ENCODE peak calls at places on chromosome 1, in six cellular contexts. U is HCT116, T is HepG2, P is NT2/D1, E is H1, S is GM12878. I is an unnamed sample.

GRCh38 chr1:99986656-99987225 is 16.9 kb downstream of the SLC35A3 start:
- DNase-seq in P (no peak), U (no peak), S (no peak), E (no peak), T (peak), I (no peak)

GRCh38 chr1:41739061-41739955 is 179.4 kb downstream of the HIVEP3 start:
- DNase-seq in P (no peak), U (no peak), E (no peak), T (no peak), S (peak), I (no peak)

GRCh38 chr1:62398377-62398776 is 38.5 kb upstream of the USP1 start:
- DNase-seq in E (no peak), P (no peak), S (no peak), U (no peak), T (no peak), I (no peak)

GRCh38 chr1:38029725-38030511 is 16.7 kb downstream of the POU3F1 start:
- DNase-seq in T (no peak), P (peak), U (no peak), E (peak), S (peak), I (peak)

GRCh38 chr1:204114606-204115005 is 37.2 kb downstream of the ETNK2 start:
- DNase-seq in E (no peak), P (no peak), U (no peak), T (no peak), S (no peak), I (no peak)

GRCh38 chr1:219938706-219939105 is 10.3 kb upstream of the SLC30A10 start:
- DNase-seq in P (no peak), T (no peak), U (no peak), E (no peak), S (no peak), I (peak)

GRCh38 chr1:159088050-159088449 is 11.5 kb upstream of the AIM2 start:
- DNase-seq in P (no peak), S (no peak), E (no peak), T (no peak), U (no peak), I (no peak)

GRCh38 chr1:10788592-10789006 is 7.8 kb downstream of the CASZ1 start:
- DNase-seq in T (peak), E (peak), S (no peak), P (no peak), U (no peak), I (no peak)

GRCh38 chr1:106296431-106296830 is 760.0 kb upstream of the PRMT6 start:
- DNase-seq in T (no peak), U (no peak), S (no peak), P (no peak), E (no peak), I (no peak)

GRCh38 chr1:61114178-61114870 is 32.0 kb downstream of the NFIA start:
- DNase-seq in U (no peak), T (peak), S (no peak), P (no peak), E (no peak), I (peak)

GRCh38 chr1:53043271-53043670 is 18.7 kb upstream of the PODN start:
- DNase-seq in P (no peak), U (no peak), T (peak), E (no peak), S (no peak), I (no peak)

GRCh38 chr1:203152158-203153034 is 23.2 kb downstream of the MYBPH start:
- DNase-seq in P (no peak), S (no peak), U (no peak), T (no peak), E (no peak), I (no peak)

GRCh38 chr1:205229399-205229861 is 1.7 kb downstream of the TMCC2 start:
- DNase-seq in P (peak), S (no peak), T (peak), U (peak), E (peak), I (peak)
- TF ChIP-seq ZNF274 in P (no peak), S (no peak), T (no peak), U (no peak), E (no peak), I (no peak)

GRCh38 chr1:44611419-44611818 is 62.9 kb downstream of the TMEM53 start:
- DNase-seq in U (no peak), E (no peak), P (no peak), T (no peak), S (no peak), I (no peak)

GRCh38 chr1:44610527-44611148 is 63.6 kb downstream of the TMEM53 start:
- DNase-seq in E (no peak), P (no peak), S (no peak), T (no peak), U (no peak), I (no peak)

GRCh38 chr1:44609768-44610526 is 64.3 kb downstream of the TMEM53 start:
- DNase-seq in S (no peak), E (no peak), U (no peak), P (no peak), T (no peak), I (peak)

GRCh38 chr1:44608141-44608540 is 66.1 kb downstream of the TMEM53 start:
- DNase-seq in E (no peak), T (peak), P (no peak), S (no peak), U (no peak), I (peak)

GRCh38 chr1:44609412-44609767 is 64.9 kb downstream of the TMEM53 start:
- DNase-seq in E (peak), S (no peak), P (peak), U (peak), T (peak), I (peak)
- TF ChIP-seq ZNF274 in E (no peak), S (no peak), P (no peak), U (no peak), T (no peak), I (no peak)

GRCh38 chr1:19582318-19582717 is 61.8 kb upstream of the NBL1 start:
- DNase-seq in T (no peak), U (peak), P (peak), S (peak), E (peak), I (peak)
- TF ChIP-seq ZNF274 in T (no peak), U (no peak), P (no peak), S (no peak), E (no peak), I (no peak)

GRCh38 chr1:116360435-116361173 is 12.4 kb upstream of the ATP1A1 start:
- DNase-seq in U (no peak), E (no peak), P (no peak), T (no peak), S (no peak), I (peak)
- TF ChIP-seq ZNF274 in U (no peak), E (no peak), P (no peak), T (no peak), S (no peak), I (no peak)

GRCh38 chr1:206855863-206856262 is 9.6 kb upstream of the IL20 start:
- DNase-seq in U (no peak), S (no peak), P (no peak), E (no peak), T (no peak), I (no peak)

GRCh38 chr1:206863266-206863665 is 2.2 kb upstream of the IL20 start:
- DNase-seq in S (no peak), T (no peak), U (no peak), P (no peak), E (no peak), I (no peak)

GRCh38 chr1:206860165-206860564 is 5.3 kb upstream of the IL20 start:
- DNase-seq in U (no peak), T (no peak), E (no peak), P (no peak), S (no peak), I (no peak)

GRCh38 chr1:206856674-206857464 is 8.6 kb upstream of the IL20 start:
- DNase-seq in E (no peak), U (peak), T (peak), S (no peak), P (no peak), I (no peak)

DNA sequence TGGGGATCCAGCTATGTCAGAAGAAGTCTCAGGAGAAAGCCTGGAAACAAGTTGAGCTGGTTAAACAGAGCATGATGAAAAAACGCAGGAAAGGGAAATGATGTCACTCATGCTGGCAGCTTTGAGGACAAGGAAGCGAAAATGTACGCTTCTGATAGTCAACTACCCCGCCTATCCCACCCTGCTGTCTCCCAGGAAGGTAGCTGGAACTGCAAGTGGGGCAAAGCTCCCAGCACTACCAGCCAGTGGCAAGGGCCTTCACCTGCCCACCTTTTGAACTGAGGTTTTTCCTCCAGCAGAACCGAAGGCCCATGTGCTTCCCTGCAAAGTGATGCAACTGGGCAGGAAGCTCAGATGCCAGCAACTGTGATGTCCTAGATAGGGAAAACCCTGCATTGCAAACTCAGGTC is 6.3 kb upstream of the IL20 start:
- DNase-seq in U (no peak), E (no peak), T (no peak), S (no peak), P (no peak), I (no peak)
- TF ChIP-seq ZNF274 in U (no peak), E (no peak), T (no peak), S (no peak), P (no peak), I (no peak)

DNA sequence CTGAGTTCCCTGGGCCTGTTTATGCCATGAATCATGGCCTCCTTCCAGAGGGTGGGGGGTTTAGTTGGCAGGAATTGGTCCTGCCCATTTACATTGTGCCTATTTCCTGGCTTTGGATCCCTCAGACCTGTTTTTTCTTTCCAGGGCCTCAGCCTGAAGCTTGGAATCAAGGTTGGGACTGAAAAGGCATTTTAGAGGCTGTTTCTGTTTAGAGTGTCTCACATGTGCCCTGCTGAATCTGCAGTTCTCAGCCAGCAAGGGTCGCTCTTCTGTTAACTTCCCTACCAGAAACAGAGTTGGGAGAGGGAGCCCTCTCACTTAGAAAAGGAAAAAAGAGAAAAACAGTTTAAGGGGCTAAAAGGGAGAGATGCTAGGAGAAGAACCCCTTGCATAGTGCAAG is 191.1 kb downstream of the PTPRC start:
- DNase-seq in E (no peak), S (no peak), U (no peak), P (no peak), T (no peak), I (peak)
- TF ChIP-seq ZNF274 in E (no peak), S (no peak), U (no peak), P (no peak), T (no peak), I (no peak)

GRCh38 chr1:218328769-218329168 is 16.4 kb upstream of the TGFB2 start:
- DNase-seq in P (no peak), E (no peak), T (no peak), U (no peak), S (no peak), I (no peak)

GRCh38 chr1:218332416-218332815 is 12.7 kb upstream of the TGFB2 start:
- DNase-seq in P (no peak), E (no peak), U (no peak), T (no peak), S (no peak), I (no peak)

GRCh38 chr1:218324226-218324580 is 20.9 kb upstream of the TGFB2 start:
- DNase-seq in T (no peak), S (no peak), P (no peak), E (no peak), U (no peak), I (no peak)

DNA sequence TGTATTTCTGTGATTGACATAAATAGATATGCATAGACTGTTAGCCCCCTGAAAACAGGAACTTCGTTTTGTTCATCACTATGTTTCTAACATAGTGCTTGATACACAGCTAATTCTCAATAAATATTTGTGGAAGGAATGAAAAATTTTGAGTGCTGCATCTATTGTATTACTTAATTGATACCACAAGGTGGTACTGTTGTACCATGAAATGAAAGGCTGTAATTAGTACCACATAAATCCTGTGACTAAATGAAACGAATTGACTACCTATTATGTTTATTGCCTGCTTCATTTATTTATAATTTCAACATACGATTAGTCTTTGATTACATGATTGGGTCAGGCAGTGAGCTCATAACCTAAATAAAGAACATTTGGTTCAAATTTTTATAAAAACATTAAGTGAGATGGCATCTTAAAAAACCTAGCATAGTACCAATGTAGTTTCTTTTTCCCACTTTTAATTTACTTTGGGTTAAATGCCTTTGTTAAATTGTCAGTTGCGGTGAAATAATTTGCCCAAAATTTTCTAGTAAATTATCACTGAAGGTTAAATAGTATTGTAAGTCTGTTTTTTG is 15.0 kb upstream of the TGFB2 start:
- DNase-seq in P (no peak), S (no peak), T (peak), U (peak), E (no peak), I (peak)
- TF ChIP-seq ZNF274 in P (no peak), S (no peak), T (no peak), U (no peak), E (no peak), I (no peak)

GRCh38 chr1:40709100-40709801 is 17.7 kb downstream of the NFYC start:
- DNase-seq in T (peak), U (peak), P (peak), E (peak), S (peak), I (peak)

GRCh38 chr1:40709802-40710278 is 18.3 kb downstream of the NFYC start:
- DNase-seq in U (no peak), P (no peak), T (no peak), E (no peak), S (no peak), I (no peak)

GRCh38 chr1:40710581-40711315 is 19.2 kb downstream of the NFYC start:
- DNase-seq in E (no peak), P (no peak), T (peak), U (no peak), S (no peak), I (no peak)

GRCh38 chr1:40706626-40707025 is 15.1 kb downstream of the NFYC start:
- DNase-seq in P (no peak), S (no peak), U (no peak), E (no peak), T (no peak), I (no peak)

DNA sequence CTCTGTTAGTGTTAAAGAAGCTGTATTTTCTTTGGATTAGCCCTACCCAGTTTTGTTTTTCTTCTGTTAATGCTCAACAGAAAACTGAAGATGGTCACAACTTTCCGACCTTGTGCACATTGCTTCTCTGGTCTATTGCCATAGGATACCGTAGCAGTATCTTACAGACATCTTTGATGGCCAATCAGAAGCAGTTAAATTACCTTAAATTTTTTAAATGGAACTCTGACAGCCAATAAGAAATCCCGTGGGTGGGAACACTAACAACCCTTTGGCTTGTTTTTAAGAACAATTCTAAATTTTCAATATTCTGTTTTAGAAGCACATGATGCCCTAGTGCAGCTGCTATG is 17.2 kb downstream of the NFYC start:
- DNase-seq in S (no peak), T (peak), U (peak), E (no peak), P (peak), I (peak)
- TF ChIP-seq ZNF274 in S (no peak), T (no peak), U (no peak), E (no peak), P (no peak), I (no peak)